ENCODE peak calls at places on chromosomes 11 and 22, in six cellular contexts. N is NCI-H460, R is substantia nigra, S is NCI-H2081, F is RWPE1, I is NCI-H146. W is an unnamed sample.

GRCh38 chr11:60389279-60389910 is 6.9 kb upstream of the MS4A14 start:
- DNase-seq in N (no peak), I (no peak), F (no peak), R (no peak), S (no peak), W (no peak)

GRCh38 chr11:122114976-122115375 is 1.0 kb downstream of the BLID start:
- DNase-seq in F (no peak), I (no peak), R (no peak), S (no peak), N (no peak), W (no peak)

GRCh38 chr22:38490915-38491314 is 15.2 kb downstream of the DDX17 start:
- DNase-seq in N (no peak), F (no peak), I (no peak), S (no peak), R (no peak), W (no peak)

GRCh38 chr11:62171261-62171723 is 18.7 kb upstream of the SCGB1D1 start:
- DNase-seq in R (no peak), N (peak; percentile 79), F (peak; percentile 46), I (peak; percentile 80), S (peak; percentile 80), W (peak; percentile 65)

GRCh38 chr11:124467376-124468061 is 22.0 kb upstream of the OR8B8 start:
- DNase-seq in N (no peak), I (no peak), F (no peak), S (no peak), R (no peak), W (no peak)

GRCh38 chr11:64863381-64864060 is 14.9 kb downstream of the EHD1 start:
- DNase-seq in F (no peak), N (no peak), R (no peak), S (no peak), I (no peak), W (no peak)

GRCh38 chr22:44359496-44360110 is 46.9 kb upstream of the SHISAL1 start:
- DNase-seq in R (no peak), N (no peak), I (no peak), S (no peak), F (no peak), W (no peak)

GRCh38 chr11:35781342-35782171 is 119.0 kb downstream of the TRIM44 start:
- DNase-seq in R (no peak), S (no peak), N (no peak), F (peak; percentile 42), I (no peak), W (no peak)

GRCh38 chr22:38982008-38982927 is at the start of gene APOBEC3B:
- DNase-seq in R (no peak), S (no peak), N (peak; percentile 68), F (peak; percentile 91), I (peak; percentile 78), W (peak; percentile 51)

GRCh38 chr22:33194529-33194928 is 136.3 kb upstream of the SYN3 start:
- DNase-seq in F (no peak), S (no peak), I (no peak), R (no peak), N (no peak), W (no peak)

GRCh38 chr11:12818333-12819015 is 144.3 kb downstream of the TEAD1 start:
- DNase-seq in S (no peak), F (peak; percentile 76), I (no peak), R (no peak), N (no peak), W (no peak)

GRCh38 chr11:31802990-31803812 is 7.9 kb downstream of the PAX6 start:
- DNase-seq in N (no peak), I (no peak), S (no peak), R (no peak), F (no peak), W (no peak)

GRCh38 chr11:94153320-94153719 is 24.7 kb downstream of the PANX1 start:
- DNase-seq in S (no peak), I (peak; percentile 59), R (no peak), F (no peak), N (no peak), W (no peak)

GRCh38 chr11:37623778-37624177 is 1025.7 kb upstream of the RAG2 start:
- DNase-seq in I (no peak), R (no peak), F (no peak), S (no peak), N (no peak), W (no peak)

GRCh38 chr11:65156926-65157325 is 13.1 kb upstream of the SPDYC start:
- DNase-seq in S (no peak), R (no peak), F (no peak), I (no peak), N (no peak), W (no peak)

GRCh38 chr11:75350743-75351540 is 519 bp downstream of the ARRB1 start:
- DNase-seq in I (peak; percentile 24), F (no peak), N (no peak), S (no peak), R (no peak), W (peak; percentile 27)

GRCh38 chr11:80844110-80844509 is 1403.3 kb upstream of the TENM4 start:
- DNase-seq in R (no peak), S (no peak), F (no peak), N (no peak), I (no peak), W (no peak)

GRCh38 chr11:30583505-30584280 is 2.5 kb downstream of the MPPED2 start:
- DNase-seq in S (no peak), I (no peak), F (no peak), N (no peak), R (no peak), W (no peak)

GRCh38 chr11:68350759-68351449 is 38.5 kb downstream of the LRP5 start:
- DNase-seq in N (no peak), S (no peak), R (no peak), F (no peak), I (no peak), W (no peak)

GRCh38 chr11:66885469-66886316 is 28.8 kb downstream of the LRFN4 start:
- DNase-seq in I (no peak), S (no peak), R (no peak), N (no peak), F (no peak), W (no peak)

GRCh38 chr11:45078236-45079074 is 68.0 kb upstream of the PRDM11 start:
- DNase-seq in R (no peak), F (no peak), N (no peak), I (no peak), S (no peak), W (no peak)

GRCh38 chr22:17774206-17774927 is at the start of gene BID:
- DNase-seq in I (peak; percentile 46), R (no peak), S (peak; percentile 26), F (no peak), N (no peak), W (peak; percentile 48)

GRCh38 chr11:70542811-70543210 is 144.5 kb downstream of the CTTN start:
- DNase-seq in F (no peak), N (no peak), S (no peak), I (no peak), R (no peak), W (no peak)

GRCh38 chr11:122032317-122032716 is 83.7 kb downstream of the BLID start:
- DNase-seq in N (no peak), I (no peak), F (no peak), S (no peak), R (no peak), W (no peak)

GRCh38 chr11:1295591-1295990 is 13.8 kb downstream of the TOLLIP start:
- DNase-seq in S (no peak), N (no peak), R (no peak), I (no peak), F (no peak), W (no peak)

GRCh38 chr11:13040969-13041561 is 31.9 kb downstream of the RASSF10 start:
- DNase-seq in N (no peak), R (no peak), I (no peak), F (no peak), S (no peak), W (no peak)

GRCh38 chr11:135073870-135074269 is 661.8 kb upstream of the B3GAT1 start:
- DNase-seq in N (no peak), S (no peak), I (no peak), F (no peak), R (no peak), W (no peak)